ENCODE peak calls at places on chromosomes 12 and 14, in four cellular contexts. A, H, J and G are unnamed samples.

GRCh38 chr12:42144424-42145196 is at the start of gene GXYLT1:
- DNase-seq in A (peak; percentile 89), H (peak; percentile 94), J (peak; percentile 93), G (peak; percentile 74)

GRCh38 chr14:81153187-81153586 is 67.6 kb downstream of the GTF2A1 start:
- DNase-seq in A (no peak), H (no peak), J (no peak), G (no peak)

GRCh38 chr12:95231190-95231589 is 13.6 kb downstream of the VEZT start:
- DNase-seq in A (no peak), H (no peak), J (no peak), G (no peak)

GRCh38 chr14:73714656-73715081 is 485 bp upstream of the PNMA1 start:
- DNase-seq in A (no peak), H (peak; percentile 89), J (no peak), G (no peak)

GRCh38 chr12:93315907-93316622 is 61.7 kb upstream of the NUDT4 start:
- DNase-seq in A (no peak), H (no peak), J (no peak), G (no peak)

GRCh38 chr14:95227279-95227860 is 70.0 kb upstream of the DICER1 start:
- DNase-seq in A (no peak), H (peak; percentile 83), J (no peak), G (no peak)

GRCh38 chr14:58501214-58501816 is 73.8 kb downstream of the KIAA0586 start:
- DNase-seq in A (no peak), H (peak; percentile 76), J (peak; percentile 45), G (no peak)

GRCh38 chr14:65169351-65169750 is 67.0 kb upstream of the MAX start:
- DNase-seq in A (no peak), H (no peak), J (no peak), G (no peak)

GRCh38 chr14:36161781-36162180 is 14.7 kb downstream of the PTCSC3 start:
- DNase-seq in A (no peak), H (no peak), J (no peak), G (no peak)

GRCh38 chr12:117034249-117034648 is 65.0 kb downstream of the TESC start:
- DNase-seq in A (no peak), H (peak; percentile 35), J (peak; percentile 15), G (no peak)

GRCh38 chr12:12715459-12716150 is 1.6 kb upstream of the CDKN1B start:
- DNase-seq in A (peak; percentile 12), H (peak; percentile 64), J (no peak), G (no peak)

GRCh38 chr14:77738559-77739250 is 22.3 kb downstream of the SNW1 start:
- DNase-seq in A (no peak), H (no peak), J (no peak), G (no peak)

GRCh38 chr12:2417761-2418160 is 365.0 kb downstream of the CACNA1C start:
- DNase-seq in A (no peak), H (no peak), J (no peak), G (no peak)

GRCh38 chr12:130761537-130762318 is 45.6 kb upstream of the RIMBP2 start:
- DNase-seq in A (peak; percentile 39), H (peak; percentile 42), J (peak; percentile 77), G (peak; percentile 45)

GRCh38 chr14:48575772-48576171 is 900.4 kb upstream of the MDGA2 start:
- DNase-seq in A (no peak), H (no peak), J (no peak), G (no peak)

GRCh38 chr12:10718279-10718821 is 4.8 kb downstream of the YBX3 start:
- DNase-seq in A (no peak), H (no peak), J (no peak), G (no peak)

GRCh38 chr14:49218436-49219092 is 367.6 kb downstream of the RPS29 start:
- DNase-seq in A (no peak), H (no peak), J (no peak), G (no peak)

GRCh38 chr14:97312910-97313309 is 515.7 kb downstream of the VRK1 start:
- DNase-seq in A (no peak), H (no peak), J (no peak), G (no peak)

GRCh38 chr12:3371018-3371417 is 120.0 kb upstream of the PRMT8 start:
- DNase-seq in A (no peak), H (peak; percentile 84), J (no peak), G (no peak)

GRCh38 chr12:48980953-48981756 is 3.0 kb downstream of the WNT1 start:
- DNase-seq in A (no peak), H (no peak), J (peak; percentile 60), G (no peak)

GRCh38 chr14:83163016-83163415 is 1629.4 kb upstream of the SEL1L start:
- DNase-seq in A (no peak), H (no peak), J (no peak), G (no peak)

GRCh38 chr12:71772728-71773127 is 18.1 kb downstream of the RAB21 start:
- DNase-seq in A (no peak), H (no peak), J (no peak), G (no peak)

GRCh38 chr12:100741084-100741711 is 53.4 kb upstream of the ANO4 start:
- DNase-seq in A (no peak), H (peak; percentile 60), J (peak; percentile 32), G (no peak)

GRCh38 chr14:92486881-92487280 is 26.7 kb upstream of the RIN3 start:
- DNase-seq in A (no peak), H (no peak), J (no peak), G (no peak)

GRCh38 chr14:90381011-90381790 is 15.6 kb upstream of the CALM1 start:
- DNase-seq in A (peak; percentile 46), H (no peak), J (no peak), G (peak; percentile 39)

GRCh38 chr14:99006271-99006670 is 265.7 kb downstream of the BCL11B start:
- DNase-seq in A (no peak), H (no peak), J (no peak), G (no peak)

GRCh38 chr12:20722142-20722541 is 27.0 kb downstream of the SLCO1C1 start:
- DNase-seq in A (no peak), H (no peak), J (no peak), G (no peak)

GRCh38 chr12:39043425-39043824 is 138.0 kb upstream of the CPNE8 start:
- DNase-seq in A (no peak), H (no peak), J (peak; percentile 17), G (no peak)

GRCh38 chr12:18430425-18431048 is 169.2 kb downstream of the PIK3C2G start:
- DNase-seq in A (peak; percentile 2), H (peak; percentile 14), J (peak; percentile 63), G (no peak)

GRCh38 chr14:103186894-103187586 is 63.8 kb downstream of the TNFAIP2 start:
- DNase-seq in A (no peak), H (no peak), J (no peak), G (no peak)

GRCh38 chr14:68514611-68515194 is 278.2 kb downstream of the ZFP36L1 start:
- DNase-seq in A (no peak), H (no peak), J (no peak), G (no peak)

GRCh38 chr12:11785722-11786121 is 136.2 kb downstream of the ETV6 start:
- DNase-seq in A (no peak), H (no peak), J (no peak), G (no peak)

GRCh38 chr12:113227169-113227568 is 5.9 kb downstream of the TPCN1 start:
- DNase-seq in A (peak; percentile 25), H (no peak), J (no peak), G (peak; percentile 27)